ENCODE peak calls at places on chromosomes 2 and 18, in nine cellular contexts. Y is fibroblast of lung, I is cardiac muscle cell, M is pancreas, R is thoracic aorta, Q is K562, Z is IMR-90, D is mucosa of descending colon, X is RWPE2. O is an unnamed sample.

GRCh38 chr2:224646242-224646846 is 61.2 kb upstream of the CUL3 start:
- DNase-seq in I (peak; percentile 30), Z (peak; percentile 4), Q (peak; percentile 12), D (peak; percentile 35), R (no peak), Y (no peak), X (no peak), M (no peak), O (peak; percentile 32)

GRCh38 chr18:67788315-67788714 is 271.8 kb upstream of the DSEL start:
- DNase-seq in Q (no peak), Z (no peak), I (no peak), Y (no peak), X (no peak), D (no peak), M (no peak), R (no peak), O (no peak)

GRCh38 chr2:177393381-177393780 is 808 bp downstream of the AGPS start:
- DNase-seq in Z (no peak), I (no peak), M (no peak), R (no peak), Y (peak; percentile 22), Q (no peak), X (no peak), D (peak; percentile 45), O (no peak)

GRCh38 chr2:224160917-224161316 is 121.8 kb upstream of the SERPINE2 start:
- DNase-seq in X (no peak), Y (peak; percentile 69), I (no peak), M (no peak), Q (no peak), R (no peak), D (no peak), Z (peak; percentile 30), O (no peak)

GRCh38 chr2:161165266-161165665 is 5.0 kb downstream of the TANK start:
- DNase-seq in I (no peak), X (no peak), Z (peak; percentile 72), R (no peak), D (no peak), Y (peak; percentile 83), M (no peak), Q (no peak), O (no peak)

GRCh38 chr2:18209934-18210639 is 331.6 kb downstream of the KCNS3 start:
- DNase-seq in R (no peak), M (no peak), Y (peak; percentile 99), I (no peak), D (no peak), Q (no peak), Z (peak; percentile 78), X (no peak), O (no peak)

GRCh38 chr18:34767601-34768027 is 57.5 kb downstream of the DTNA start:
- DNase-seq in Z (peak; percentile 97), R (no peak), I (no peak), Q (no peak), X (peak; percentile 53), Y (peak; percentile 91), M (no peak), D (no peak), O (no peak)

GRCh38 chr2:69514836-69515235 is 77.6 kb upstream of the NFU1 start:
- DNase-seq in Y (no peak), X (no peak), Q (no peak), Z (peak; percentile 24), I (no peak), D (no peak), M (no peak), R (no peak), O (no peak)

DNA sequence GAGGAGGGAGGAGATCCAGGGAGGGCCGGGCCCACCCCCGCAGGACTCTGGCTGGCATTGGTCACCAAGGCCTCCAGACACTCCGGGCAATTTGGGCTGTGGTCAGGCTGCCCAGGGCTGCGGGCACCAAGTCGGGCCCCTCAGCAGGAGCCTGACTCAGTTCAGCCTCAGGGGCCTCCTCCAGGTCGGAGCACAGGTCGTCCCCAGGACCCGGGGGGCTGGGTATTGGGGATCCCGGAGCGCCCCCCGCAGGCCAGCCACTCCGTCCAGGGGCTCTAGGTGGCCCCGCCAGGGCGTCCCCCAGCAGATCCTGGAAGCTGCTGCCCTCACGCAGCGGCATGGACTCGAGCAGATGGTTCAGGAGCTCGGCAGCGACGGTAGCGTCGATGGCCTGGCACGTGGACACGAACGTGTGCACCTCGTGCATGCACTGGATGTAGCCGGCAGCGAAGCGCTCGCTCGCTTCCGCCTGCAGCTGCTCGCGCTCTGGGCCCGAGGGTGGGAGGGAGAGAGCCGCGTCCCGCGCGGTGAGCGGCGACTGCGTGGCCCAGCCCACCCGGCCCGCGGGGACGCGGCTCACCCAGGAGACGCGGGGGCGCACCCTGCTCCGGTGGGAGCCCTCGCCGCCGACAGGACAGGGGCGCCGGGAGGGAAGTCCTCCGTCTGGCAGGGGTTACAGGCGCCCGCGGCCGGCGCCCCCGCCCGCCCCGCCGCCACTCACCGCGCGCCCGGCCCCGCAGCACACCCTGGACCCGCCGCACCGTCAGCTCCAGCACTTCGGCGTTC is 879 bp downstream of the HES6 start:
- DNase-seq in Z (no peak), X (peak; percentile 51), M (peak; percentile 74), Q (peak; percentile 54), D (peak; percentile 33), I (no peak), R (no peak), Y (peak; percentile 10), O (peak; percentile 52)
- H3K4me1 ChIP-seq in Z (peaks cover 4% of the 10 kb centered on the region), X (no peaks in the 10 kb centered on the region), M (peaks cover 33% of the 10 kb centered on the region), Q (peaks cover 26% of the 10 kb centered on the region), D (peaks cover 30% of the 10 kb centered on the region), I (no peaks in the 10 kb centered on the region), R (peaks cover 30% of the 10 kb centered on the region), Y (peaks cover 2% of the 10 kb centered on the region), O (peaks cover 21% of the 10 kb centered on the region)

GRCh38 chr2:101108357-101108756 is 42.8 kb downstream of the TBC1D8 start:
- DNase-seq in R (no peak), D (no peak), M (no peak), Z (no peak), Q (no peak), I (no peak), Y (no peak), X (no peak), O (no peak)

GRCh38 chr2:101107246-101107645 is 43.9 kb downstream of the TBC1D8 start:
- DNase-seq in R (no peak), Z (no peak), D (no peak), M (no peak), Q (no peak), X (no peak), Y (no peak), I (no peak), O (no peak)

GRCh38 chr2:101111917-101112771 is 39.0 kb downstream of the TBC1D8 start:
- DNase-seq in I (peak; percentile 45), Q (no peak), D (no peak), Z (peak; percentile 50), Y (peak; percentile 16), R (no peak), X (no peak), M (no peak), O (peak; percentile 37)

GRCh38 chr2:101111262-101111838 is 39.8 kb downstream of the TBC1D8 start:
- DNase-seq in Q (no peak), R (no peak), Y (no peak), M (no peak), I (no peak), X (no peak), D (no peak), Z (no peak), O (no peak)

GRCh38 chr2:101109451-101110140 is 41.6 kb downstream of the TBC1D8 start:
- DNase-seq in R (no peak), Y (no peak), M (no peak), Q (no peak), Z (no peak), X (no peak), D (no peak), I (peak; percentile 63), O (no peak)
- TF ChIP-seq CTCF in R (no peak), Y (no peak), M (no peak), Q (no peak), Z (no peak), X (no peak), D (no peak), I (no peak), O (no peak)

GRCh38 chr18:36112302-36112701 is 16.8 kb downstream of the SLC39A6 start:
- DNase-seq in Q (no peak), R (no peak), X (no peak), I (no peak), M (no peak), Z (no peak), Y (no peak), D (no peak), O (no peak)

GRCh38 chr18:36109737-36110136 is 19.4 kb downstream of the SLC39A6 start:
- DNase-seq in Q (no peak), X (no peak), R (no peak), Z (no peak), Y (no peak), D (no peak), I (no peak), M (no peak), O (no peak)

GRCh38 chr18:36114738-36115137 is 14.4 kb downstream of the SLC39A6 start:
- DNase-seq in Y (no peak), D (no peak), Z (no peak), I (no peak), M (no peak), X (no peak), Q (no peak), R (no peak), O (no peak)

GRCh38 chr18:36108601-36109000 is 20.5 kb downstream of the SLC39A6 start:
- DNase-seq in R (no peak), I (no peak), X (no peak), M (no peak), Y (no peak), Q (no peak), Z (no peak), D (no peak), O (no peak)

DNA sequence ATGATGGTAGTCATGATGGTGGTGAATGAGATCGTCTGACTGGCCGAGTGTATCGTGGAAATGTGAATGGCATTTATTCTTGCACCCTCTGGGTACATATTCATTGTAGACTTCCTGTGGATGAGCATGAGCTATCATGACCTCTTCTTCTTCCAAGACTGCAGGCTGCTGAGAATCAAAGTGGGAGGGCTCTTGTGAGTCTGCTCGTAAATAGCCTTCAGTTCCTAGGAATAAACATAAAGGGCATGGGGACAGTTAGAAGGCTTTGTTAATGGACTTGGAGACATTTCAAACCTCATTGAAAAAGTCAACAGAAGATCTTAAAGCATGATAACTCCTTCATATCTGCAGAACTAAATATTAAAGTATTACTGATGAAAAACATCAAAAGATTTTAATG is 14.9 kb downstream of the SLC39A6 start:
- DNase-seq in I (no peak), Z (no peak), Y (no peak), M (no peak), R (no peak), X (no peak), Q (no peak), D (no peak), O (no peak)
- H3K36me3 ChIP-seq in I (peaks cover 48% of the 10 kb centered on the region), Z (peaks cover 46% of the 10 kb centered on the region), Y (peaks cover 10% of the 10 kb centered on the region), M (peaks cover 13% of the 10 kb centered on the region), R (peaks cover 34% of the 10 kb centered on the region), X (peaks cover 60% of the 10 kb centered on the region), Q (peaks cover 58% of the 10 kb centered on the region), D (no peaks in the 10 kb centered on the region), O (peaks cover 10% of the 10 kb centered on the region)

GRCh38 chr2:42967959-42968674 is 175.7 kb upstream of the HAAO start:
- DNase-seq in R (no peak), X (no peak), Y (peak; percentile 90), Z (peak; percentile 93), M (no peak), D (no peak), I (no peak), Q (peak; percentile 90), O (peak; percentile 42)

GRCh38 chr2:42963452-42964068 is 171.2 kb upstream of the HAAO start:
- DNase-seq in D (no peak), I (no peak), Y (no peak), M (no peak), R (no peak), Z (no peak), X (no peak), Q (no peak), O (no peak)

GRCh38 chr2:42965196-42965595 is 172.8 kb upstream of the HAAO start:
- DNase-seq in Y (peak; percentile 21), R (no peak), Z (no peak), D (no peak), Q (no peak), M (no peak), X (no peak), I (no peak), O (no peak)

GRCh38 chr2:42964444-42965081 is 172.2 kb upstream of the HAAO start:
- DNase-seq in D (no peak), Z (peak; percentile 98), M (no peak), R (peak; percentile 66), Y (peak; percentile 99), Q (no peak), I (peak; percentile 16), X (peak; percentile 75), O (no peak)

GRCh38 chr2:42965910-42966309 is 173.5 kb upstream of the HAAO start:
- DNase-seq in I (no peak), D (no peak), Z (no peak), X (no peak), Q (no peak), R (no peak), M (no peak), Y (no peak), O (no peak)
- H3K4me1 ChIP-seq in I (no peaks in the 10 kb centered on the region), D (peaks cover 4% of the 10 kb centered on the region), Z (peaks cover 39% of the 10 kb centered on the region), X (peaks cover 10% of the 10 kb centered on the region), Q (peaks cover 22% of the 10 kb centered on the region), R (peaks cover 82% of the 10 kb centered on the region), M (no peaks in the 10 kb centered on the region), Y (peaks cover 41% of the 10 kb centered on the region), O (peaks cover 11% of the 10 kb centered on the region)